ENCODE peak calls at places on chromosomes 11 and 22, in four cellular contexts. One of them, this sample, is unnamed.

GRCh38 chr22:20638143-20638870 is 130.9 kb downstream of the MED15 start:
- DNase-seq in ovary: no peak
- DNase-seq in breast epithelium: no peak
- DNase-seq in prostate gland: no peak
- DNase-seq in this sample: no peak

GRCh38 chr22:44325718-44326548 is 13.2 kb upstream of the SHISAL1 start:
- DNase-seq in ovary: no peak
- DNase-seq in breast epithelium: no peak
- DNase-seq in prostate gland: no peak
- DNase-seq in this sample: no peak

GRCh38 chr11:23252426-23252825 is 392.2 kb upstream of the CCDC179 start:
- DNase-seq in ovary: no peak
- DNase-seq in breast epithelium: no peak
- DNase-seq in prostate gland: no peak
- DNase-seq in this sample: no peak

GRCh38 chr11:43567396-43567975 is 113.1 kb upstream of the HSD17B12 start:
- DNase-seq in ovary: no peak
- DNase-seq in breast epithelium: no peak
- DNase-seq in prostate gland: no peak
- DNase-seq in this sample: no peak

GRCh38 chr22:48645766-48646165 is 1181.9 kb downstream of the BRD1 start:
- DNase-seq in ovary: no peak
- DNase-seq in breast epithelium: no peak
- DNase-seq in prostate gland: no peak
- DNase-seq in this sample: peak

GRCh38 chr11:46554205-46555162 is 39.3 kb downstream of the AMBRA1 start:
- DNase-seq in ovary: no peak
- DNase-seq in breast epithelium: no peak
- DNase-seq in prostate gland: peak
- DNase-seq in this sample: no peak

GRCh38 chr22:19942886-19943664 is 1.5 kb upstream of the TXNRD2 start:
- DNase-seq in ovary: peak
- DNase-seq in breast epithelium: no peak
- DNase-seq in prostate gland: peak
- DNase-seq in this sample: peak

GRCh38 chr11:8091671-8092070 is 10.7 kb downstream of the TUB start:
- DNase-seq in ovary: no peak
- DNase-seq in breast epithelium: no peak
- DNase-seq in prostate gland: no peak
- DNase-seq in this sample: no peak

GRCh38 chr11:8830641-8831040 is 80.3 kb upstream of the AKIP1 start:
- DNase-seq in ovary: no peak
- DNase-seq in breast epithelium: no peak
- DNase-seq in prostate gland: no peak
- DNase-seq in this sample: no peak

GRCh38 chr11:86761978-86762377 is 38.4 kb upstream of the PRSS23 start:
- DNase-seq in ovary: no peak
- DNase-seq in breast epithelium: no peak
- DNase-seq in prostate gland: no peak
- DNase-seq in this sample: no peak

GRCh38 chr22:39220450-39220849 is 24.3 kb downstream of the PDGFB start:
- DNase-seq in ovary: no peak
- DNase-seq in breast epithelium: no peak
- DNase-seq in prostate gland: no peak
- DNase-seq in this sample: no peak

GRCh38 chr11:120139316-120140069 is 1.6 kb upstream of the TRIM29 start:
- DNase-seq in ovary: no peak
- DNase-seq in breast epithelium: no peak
- DNase-seq in prostate gland: peak
- DNase-seq in this sample: no peak

GRCh38 chr22:46547883-46548244 is 10.4 kb upstream of the CELSR1 start:
- DNase-seq in ovary: no peak
- DNase-seq in breast epithelium: peak
- DNase-seq in prostate gland: no peak
- DNase-seq in this sample: no peak

GRCh38 chr22:24040946-24041345 is 29.8 kb downstream of the CABIN1 start:
- DNase-seq in ovary: no peak
- DNase-seq in breast epithelium: no peak
- DNase-seq in prostate gland: no peak
- DNase-seq in this sample: no peak

GRCh38 chr11:110097459-110098012 is 4.3 kb downstream of the ZC3H12C start:
- DNase-seq in ovary: no peak
- DNase-seq in breast epithelium: no peak
- DNase-seq in prostate gland: no peak
- DNase-seq in this sample: no peak

GRCh38 chr11:73757598-73757997 is 3.3 kb downstream of the RAB6A start:
- DNase-seq in ovary: no peak
- DNase-seq in breast epithelium: no peak
- DNase-seq in prostate gland: no peak
- DNase-seq in this sample: no peak

GRCh38 chr22:29205598-29206371 is at the start of gene EMID1:
- DNase-seq in ovary: peak
- DNase-seq in breast epithelium: no peak
- DNase-seq in prostate gland: no peak
- DNase-seq in this sample: peak

GRCh38 chr11:116774661-116775060 is 1.9 kb upstream of the BUD13 start:
- DNase-seq in ovary: no peak
- DNase-seq in breast epithelium: no peak
- DNase-seq in prostate gland: no peak
- DNase-seq in this sample: no peak

GRCh38 chr22:49553518-49554295 is 274.0 kb downstream of the BRD1 start:
- DNase-seq in ovary: no peak
- DNase-seq in breast epithelium: no peak
- DNase-seq in prostate gland: no peak
- DNase-seq in this sample: peak

GRCh38 chr11:46360878-46361277 is 13.6 kb downstream of the DGKZ start:
- DNase-seq in ovary: no peak
- DNase-seq in breast epithelium: no peak
- DNase-seq in prostate gland: no peak
- DNase-seq in this sample: peak

GRCh38 chr11:108508653-108509593 is 10.7 kb upstream of the POGLUT3 start:
- DNase-seq in ovary: no peak
- DNase-seq in breast epithelium: no peak
- DNase-seq in prostate gland: no peak
- DNase-seq in this sample: no peak

GRCh38 chr11:111445586-111445985 is 66.5 kb upstream of the POU2AF1 start:
- DNase-seq in ovary: no peak
- DNase-seq in breast epithelium: no peak
- DNase-seq in prostate gland: no peak
- DNase-seq in this sample: no peak

GRCh38 chr11:91804057-91804456 is 420.6 kb upstream of the FAT3 start:
- DNase-seq in ovary: no peak
- DNase-seq in breast epithelium: no peak
- DNase-seq in prostate gland: no peak
- DNase-seq in this sample: no peak

GRCh38 chr11:118524356-118524755 is 2.9 kb upstream of the TTC36 start:
- DNase-seq in ovary: no peak
- DNase-seq in breast epithelium: no peak
- DNase-seq in prostate gland: no peak
- DNase-seq in this sample: no peak

GRCh38 chr22:50505276-50505775 is 2.2 kb downstream of the LMF2 start:
- DNase-seq in ovary: no peak
- DNase-seq in breast epithelium: no peak
- DNase-seq in prostate gland: no peak
- DNase-seq in this sample: no peak

GRCh38 chr22:35620624-35621245 is 3.6 kb upstream of the MB start:
- DNase-seq in ovary: no peak
- DNase-seq in breast epithelium: no peak
- DNase-seq in prostate gland: no peak
- DNase-seq in this sample: no peak

GRCh38 chr11:134252539-134253188 is 488 bp downstream of the THYN1 start:
- DNase-seq in ovary: peak
- DNase-seq in breast epithelium: no peak
- DNase-seq in prostate gland: no peak
- DNase-seq in this sample: no peak

GRCh38 chr11:120136356-120136755 is 1.6 kb downstream of the TRIM29 start:
- DNase-seq in ovary: no peak
- DNase-seq in breast epithelium: no peak
- DNase-seq in prostate gland: peak
- DNase-seq in this sample: peak

GRCh38 chr11:134573857-134574256 is 161.8 kb upstream of the B3GAT1 start:
- DNase-seq in ovary: no peak
- DNase-seq in breast epithelium: no peak
- DNase-seq in prostate gland: no peak
- DNase-seq in this sample: no peak

GRCh38 chr11:60370811-60371297 is 7.5 kb upstream of the MS4A7 start:
- DNase-seq in ovary: no peak
- DNase-seq in breast epithelium: no peak
- DNase-seq in prostate gland: peak
- DNase-seq in this sample: no peak

GRCh38 chr11:446886-447285 is 3.2 kb upstream of the PTDSS2 start:
- DNase-seq in ovary: no peak
- DNase-seq in breast epithelium: no peak
- DNase-seq in prostate gland: no peak
- DNase-seq in this sample: peak

GRCh38 chr11:81005595-81005994 is 1564.8 kb upstream of the TENM4 start:
- DNase-seq in ovary: no peak
- DNase-seq in breast epithelium: no peak
- DNase-seq in prostate gland: no peak
- DNase-seq in this sample: no peak

GRCh38 chr11:46808804-46809431 is 37.2 kb downstream of the CKAP5 start:
- DNase-seq in ovary: no peak
- DNase-seq in breast epithelium: no peak
- DNase-seq in prostate gland: no peak
- DNase-seq in this sample: no peak

GRCh38 chr22:39148024-39148726 is 4.3 kb downstream of the CBX7 start:
- DNase-seq in ovary: no peak
- DNase-seq in breast epithelium: no peak
- DNase-seq in prostate gland: no peak
- DNase-seq in this sample: no peak

GRCh38 chr11:35943761-35944502 is at the start of gene LDLRAD3:
- DNase-seq in ovary: peak
- DNase-seq in breast epithelium: peak
- DNase-seq in prostate gland: peak
- DNase-seq in this sample: peak

GRCh38 chr11:87971354-87971753 is 203.9 kb downstream of the RAB38 start:
- DNase-seq in ovary: no peak
- DNase-seq in breast epithelium: no peak
- DNase-seq in prostate gland: no peak
- DNase-seq in this sample: no peak
- H3K27ac ChIP-seq in ovary: no peak
- H3K27ac ChIP-seq in breast epithelium: no peak
- H3K27ac ChIP-seq in prostate gland: no peak
- H3K27ac ChIP-seq in this sample: no peak

GRCh38 chr11:15826826-15827225 is 529.5 kb downstream of the SOX6 start:
- DNase-seq in ovary: no peak
- DNase-seq in breast epithelium: no peak
- DNase-seq in prostate gland: no peak
- DNase-seq in this sample: no peak
- TF ChIP-seq CTCF in ovary: no peak
- TF ChIP-seq CTCF in breast epithelium: no peak
- TF ChIP-seq CTCF in prostate gland: peak
- TF ChIP-seq CTCF in this sample: no peak

GRCh38 chr11:71240865-71241691 is 11.3 kb downstream of the SHANK2 start:
- DNase-seq in ovary: no peak
- DNase-seq in breast epithelium: peak
- DNase-seq in prostate gland: peak
- DNase-seq in this sample: peak
- H3K27ac ChIP-seq in ovary: no peak
- H3K27ac ChIP-seq in breast epithelium: peak
- H3K27ac ChIP-seq in prostate gland: peak
- H3K27ac ChIP-seq in this sample: peak

GRCh38 chr11:32796425-32796824 is 2.0 kb upstream of the CCDC73 start:
- DNase-seq in ovary: no peak
- DNase-seq in breast epithelium: no peak
- DNase-seq in prostate gland: no peak
- DNase-seq in this sample: no peak

GRCh38 chr11:32792111-32792947 is 2.1 kb downstream of the CCDC73 start:
- DNase-seq in ovary: no peak
- DNase-seq in breast epithelium: no peak
- DNase-seq in prostate gland: no peak
- DNase-seq in this sample: no peak

GRCh38 chr11:32792948-32793475 is 1.4 kb downstream of the CCDC73 start:
- DNase-seq in ovary: peak
- DNase-seq in breast epithelium: no peak
- DNase-seq in prostate gland: peak
- DNase-seq in this sample: peak

GRCh38 chr11:32790916-32791315 is 3.5 kb downstream of the CCDC73 start:
- DNase-seq in ovary: no peak
- DNase-seq in breast epithelium: no peak
- DNase-seq in prostate gland: no peak
- DNase-seq in this sample: no peak

DNA sequence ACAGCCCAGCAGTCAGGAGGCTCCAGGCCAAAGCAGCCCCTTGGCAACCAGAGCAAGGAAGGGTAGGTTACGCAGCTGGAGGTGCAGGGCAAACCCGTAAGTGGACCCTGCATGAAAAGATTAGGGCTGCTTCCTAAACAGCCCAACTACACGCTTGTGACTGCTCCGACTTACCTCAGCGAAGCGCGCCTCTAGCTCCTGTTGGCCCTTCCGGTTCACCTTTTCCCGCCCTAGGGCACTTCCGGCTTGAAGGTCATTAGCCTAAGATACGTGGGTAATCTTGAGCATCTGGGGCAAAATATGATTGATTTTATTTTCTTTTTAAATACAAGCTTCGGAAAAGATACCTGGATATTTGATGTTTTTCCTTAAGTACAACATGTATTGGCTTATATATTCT is at the start of gene CCDC73:
- DNase-seq in ovary: no peak
- DNase-seq in breast epithelium: no peak
- DNase-seq in prostate gland: no peak
- DNase-seq in this sample: no peak
- TF ChIP-seq CTCF in ovary: no peak
- TF ChIP-seq CTCF in breast epithelium: no peak
- TF ChIP-seq CTCF in prostate gland: no peak
- TF ChIP-seq CTCF in this sample: no peak

DNA sequence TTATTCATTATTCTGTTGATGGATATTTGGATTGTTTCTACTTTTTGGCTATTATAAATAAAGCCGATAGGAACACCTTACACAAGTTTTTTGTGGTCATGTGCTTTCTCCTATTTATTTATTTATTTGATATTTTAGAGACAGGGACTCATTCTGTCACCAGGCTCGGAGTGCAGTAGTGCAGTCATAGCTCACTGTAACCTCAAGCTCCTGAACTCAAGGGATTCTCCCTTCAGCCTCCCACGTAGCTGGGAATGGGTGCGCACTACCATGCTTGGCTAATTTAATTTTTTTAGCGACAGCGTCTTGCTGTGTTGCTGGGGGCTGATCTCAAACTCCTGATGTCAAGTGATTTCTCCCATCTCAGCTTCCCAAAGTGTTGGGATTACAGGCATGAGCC is 135.1 kb downstream of the UVRAG start:
- DNase-seq in ovary: no peak
- DNase-seq in breast epithelium: no peak
- DNase-seq in prostate gland: no peak
- DNase-seq in this sample: no peak
- H3K27ac ChIP-seq in ovary: no peak
- H3K27ac ChIP-seq in breast epithelium: no peak
- H3K27ac ChIP-seq in prostate gland: no peak
- H3K27ac ChIP-seq in this sample: no peak